ENCODE peak calls at places on chromosomes 1 and 21, in four cellular contexts. One of them, this sample, is unnamed.

GRCh38 chr1:155044812-155045690 is 6.1 kb upstream of the ADAM15 start:
- DNase-seq in HEK293T: peak; percentile 82
- DNase-seq in WTC11: peak; percentile 77
- DNase-seq in HFFc6: peak; percentile 73
- DNase-seq in this sample: peak; percentile 52

GRCh38 chr1:160656737-160657476 is 10.1 kb upstream of the SLAMF1 start:
- DNase-seq in WTC11: no peak
- DNase-seq in HFFc6: no peak
- DNase-seq in HEK293T: no peak
- DNase-seq in this sample: no peak

GRCh38 chr1:145859491-145860159 is 744 bp upstream of the PIAS3 start:
- DNase-seq in HEK293T: peak; percentile 93
- DNase-seq in WTC11: peak; percentile 89
- DNase-seq in HFFc6: peak; percentile 78
- DNase-seq in this sample: peak; percentile 77

GRCh38 chr1:39919545-39919944 is 17.8 kb upstream of the MYCL start:
- DNase-seq in WTC11: peak; percentile 61
- DNase-seq in HFFc6: peak; percentile 52
- DNase-seq in HEK293T: peak; percentile 74
- DNase-seq in this sample: peak; percentile 38

GRCh38 chr1:234611153-234611798 is 1.3 kb upstream of the IRF2BP2 start:
- DNase-seq in HFFc6: peak; percentile 80
- DNase-seq in HEK293T: no peak
- DNase-seq in WTC11: no peak
- DNase-seq in this sample: peak; percentile 71

GRCh38 chr1:230387296-230387695 is 38.8 kb downstream of the PGBD5 start:
- DNase-seq in HFFc6: no peak
- DNase-seq in WTC11: no peak
- DNase-seq in HEK293T: no peak
- DNase-seq in this sample: no peak

GRCh38 chr1:94142583-94142982 is 21.6 kb upstream of the ABCA4 start:
- DNase-seq in HEK293T: no peak
- DNase-seq in WTC11: no peak
- DNase-seq in HFFc6: no peak
- DNase-seq in this sample: no peak

GRCh38 chr1:233005703-233006102 is 55.3 kb downstream of the NTPCR start:
- DNase-seq in HEK293T: no peak
- DNase-seq in HFFc6: peak; percentile 69
- DNase-seq in WTC11: no peak
- DNase-seq in this sample: no peak

GRCh38 chr1:199691540-199691939 is 336.0 kb upstream of the NR5A2 start:
- DNase-seq in HFFc6: peak; percentile 81
- DNase-seq in HEK293T: peak; percentile 25
- DNase-seq in WTC11: no peak
- DNase-seq in this sample: no peak

GRCh38 chr1:174692313-174692712 is 244.5 kb downstream of the GPR52 start:
- DNase-seq in HEK293T: peak; percentile 27
- DNase-seq in WTC11: no peak
- DNase-seq in HFFc6: peak; percentile 43
- DNase-seq in this sample: no peak

GRCh38 chr1:185969524-185969991 is 235.4 kb downstream of the HMCN1 start:
- DNase-seq in HFFc6: peak; percentile 12
- DNase-seq in WTC11: no peak
- DNase-seq in HEK293T: no peak
- DNase-seq in this sample: no peak

GRCh38 chr1:181092056-181092455 is 3.6 kb downstream of the IER5 start:
- DNase-seq in WTC11: no peak
- DNase-seq in HEK293T: no peak
- DNase-seq in HFFc6: no peak
- DNase-seq in this sample: no peak

GRCh38 chr1:169795687-169796086 is 980 bp upstream of the METTL18 start:
- DNase-seq in HEK293T: no peak
- DNase-seq in HFFc6: no peak
- DNase-seq in WTC11: no peak
- DNase-seq in this sample: no peak

GRCh38 chr21:38468989-38469388 is 29.3 kb downstream of the ERG start:
- DNase-seq in HFFc6: peak; percentile 12
- DNase-seq in HEK293T: no peak
- DNase-seq in WTC11: no peak
- DNase-seq in this sample: no peak

GRCh38 chr1:84479998-84480397 is 932 bp downstream of the RPF1 start:
- DNase-seq in HFFc6: no peak
- DNase-seq in WTC11: no peak
- DNase-seq in HEK293T: no peak
- DNase-seq in this sample: no peak

GRCh38 chr1:198678301-198678836 is 39.5 kb downstream of the PTPRC start:
- DNase-seq in HFFc6: no peak
- DNase-seq in WTC11: no peak
- DNase-seq in HEK293T: no peak
- DNase-seq in this sample: no peak

GRCh38 chr1:240189386-240189989 is 97.8 kb downstream of the FMN2 start:
- DNase-seq in WTC11: peak; percentile 38
- DNase-seq in HFFc6: peak; percentile 41
- DNase-seq in HEK293T: peak; percentile 53
- DNase-seq in this sample: peak; percentile 48

GRCh38 chr1:17017435-17017834 is 5.7 kb upstream of the ATP13A2 start:
- DNase-seq in HFFc6: no peak
- DNase-seq in WTC11: no peak
- DNase-seq in HEK293T: no peak
- DNase-seq in this sample: no peak

GRCh38 chr1:176559474-176560390 is 96.8 kb downstream of the PAPPA2 start:
- DNase-seq in HFFc6: peak; percentile 19
- DNase-seq in HEK293T: peak; percentile 73
- DNase-seq in WTC11: peak; percentile 66
- DNase-seq in this sample: peak; percentile 80

GRCh38 chr1:25711555-25712298 is 88.3 kb upstream of the SELENON start:
- DNase-seq in WTC11: no peak
- DNase-seq in HFFc6: no peak
- DNase-seq in HEK293T: no peak
- DNase-seq in this sample: no peak

GRCh38 chr21:39979321-39979720 is 112.1 kb downstream of the PCP4 start:
- DNase-seq in WTC11: no peak
- DNase-seq in HEK293T: no peak
- DNase-seq in HFFc6: no peak
- DNase-seq in this sample: no peak

This sample was measured in neuronal stem cell.